ENCODE peak calls at places on chromosomes 6 and 20, in six cellular contexts. One of them, this sample, is unnamed.

GRCh38 chr20:41428285-41428684 is 61.7 kb upstream of the EMILIN3 start:
- DNase-seq in GM12891: no peak
- DNase-seq in K562: peak; percentile 38
- DNase-seq in HepG2: peak; percentile 87
- DNase-seq in GM12878: no peak
- DNase-seq in H1: no peak
- DNase-seq in this sample: no peak

GRCh38 chr20:62361799-62362589 is 5.1 kb downstream of the LAMA5 start:
- DNase-seq in GM12891: no peak
- DNase-seq in K562: no peak
- DNase-seq in GM12878: no peak
- DNase-seq in HepG2: peak; percentile 60
- DNase-seq in H1: peak; percentile 84
- DNase-seq in this sample: no peak

GRCh38 chr6:75151013-75151412 is 54.8 kb downstream of the COL12A1 start:
- DNase-seq in GM12878: no peak
- DNase-seq in HepG2: no peak
- DNase-seq in GM12891: no peak
- DNase-seq in K562: no peak
- DNase-seq in H1: no peak
- DNase-seq in this sample: no peak

GRCh38 chr6:43124481-43124880 is 46.6 kb upstream of the SRF start:
- DNase-seq in H1: no peak
- DNase-seq in K562: no peak
- DNase-seq in GM12891: no peak
- DNase-seq in GM12878: no peak
- DNase-seq in HepG2: no peak
- DNase-seq in this sample: no peak

GRCh38 chr6:106609699-106610098 is 19.6 kb downstream of the RTN4IP1 start:
- DNase-seq in GM12891: no peak
- DNase-seq in HepG2: peak; percentile 52
- DNase-seq in K562: no peak
- DNase-seq in GM12878: no peak
- DNase-seq in H1: no peak
- DNase-seq in this sample: no peak

GRCh38 chr20:58463231-58463630 is 52.0 kb downstream of the APCDD1L start:
- DNase-seq in GM12878: no peak
- DNase-seq in K562: no peak
- DNase-seq in H1: no peak
- DNase-seq in GM12891: no peak
- DNase-seq in HepG2: no peak
- DNase-seq in this sample: no peak

GRCh38 chr6:89562114-89562815 is 76.3 kb downstream of the LYRM2 start:
- DNase-seq in HepG2: no peak
- DNase-seq in K562: no peak
- DNase-seq in H1: no peak
- DNase-seq in GM12891: no peak
- DNase-seq in GM12878: no peak
- DNase-seq in this sample: no peak

GRCh38 chr20:1467355-1468116 is 887 bp upstream of the NSFL1C start:
- DNase-seq in H1: no peak
- DNase-seq in K562: peak; percentile 67
- DNase-seq in GM12891: no peak
- DNase-seq in GM12878: no peak
- DNase-seq in HepG2: peak; percentile 68
- DNase-seq in this sample: no peak

GRCh38 chr20:34299925-34300806 is 3.0 kb downstream of the AHCY start:
- DNase-seq in H1: no peak
- DNase-seq in GM12891: no peak
- DNase-seq in HepG2: peak; percentile 87
- DNase-seq in K562: no peak
- DNase-seq in GM12878: no peak
- DNase-seq in this sample: no peak

GRCh38 chr20:53794529-53795115 is 201.0 kb upstream of the ZNF217 start:
- DNase-seq in GM12891: no peak
- DNase-seq in HepG2: no peak
- DNase-seq in H1: no peak
- DNase-seq in GM12878: no peak
- DNase-seq in K562: no peak
- DNase-seq in this sample: no peak

GRCh38 chr20:53824779-53825178 is 231.1 kb upstream of the ZNF217 start:
- DNase-seq in H1: no peak
- DNase-seq in GM12878: no peak
- DNase-seq in K562: no peak
- DNase-seq in GM12891: no peak
- DNase-seq in HepG2: no peak
- DNase-seq in this sample: no peak

GRCh38 chr20:61448396-61448795 is 196.3 kb downstream of the CDH4 start:
- DNase-seq in HepG2: no peak
- DNase-seq in H1: no peak
- DNase-seq in K562: no peak
- DNase-seq in GM12891: no peak
- DNase-seq in GM12878: no peak
- DNase-seq in this sample: no peak

GRCh38 chr20:10578607-10579006 is 95.2 kb downstream of the JAG1 start:
- DNase-seq in H1: no peak
- DNase-seq in GM12891: no peak
- DNase-seq in K562: no peak
- DNase-seq in GM12878: no peak
- DNase-seq in HepG2: peak; percentile 71
- DNase-seq in this sample: no peak

GRCh38 chr6:37643851-37644672 is 53.6 kb downstream of the MDGA1 start:
- DNase-seq in HepG2: no peak
- DNase-seq in GM12891: no peak
- DNase-seq in H1: no peak
- DNase-seq in K562: peak; percentile 54
- DNase-seq in GM12878: no peak
- DNase-seq in this sample: no peak

GRCh38 chr6:135537782-135538301 is 40.3 kb upstream of the AHI1 start:
- DNase-seq in K562: no peak
- DNase-seq in H1: no peak
- DNase-seq in GM12878: no peak
- DNase-seq in GM12891: no peak
- DNase-seq in HepG2: no peak
- DNase-seq in this sample: no peak

GRCh38 chr6:111691345-111692225 is 85.9 kb upstream of the TRAF3IP2 start:
- DNase-seq in H1: no peak
- DNase-seq in GM12891: no peak
- DNase-seq in K562: no peak
- DNase-seq in HepG2: no peak
- DNase-seq in GM12878: no peak
- DNase-seq in this sample: no peak

GRCh38 chr20:13297105-13297899 is 76.2 kb downstream of the ISM1 start:
- DNase-seq in HepG2: peak; percentile 36
- DNase-seq in H1: no peak
- DNase-seq in GM12891: no peak
- DNase-seq in GM12878: no peak
- DNase-seq in K562: no peak
- DNase-seq in this sample: no peak

GRCh38 chr6:159461266-159461665 is 231.8 kb downstream of the SOD2 start:
- DNase-seq in GM12891: no peak
- DNase-seq in GM12878: no peak
- DNase-seq in HepG2: no peak
- DNase-seq in H1: no peak
- DNase-seq in K562: no peak
- DNase-seq in this sample: no peak

GRCh38 chr6:15475261-15475660 is 187.6 kb downstream of the DTNBP1 start:
- DNase-seq in GM12891: no peak
- DNase-seq in K562: no peak
- DNase-seq in HepG2: no peak
- DNase-seq in H1: no peak
- DNase-seq in GM12878: no peak
- DNase-seq in this sample: no peak

GRCh38 chr6:15475872-15476271 is 187.0 kb downstream of the DTNBP1 start:
- DNase-seq in GM12891: no peak
- DNase-seq in GM12878: no peak
- DNase-seq in H1: no peak
- DNase-seq in HepG2: no peak
- DNase-seq in K562: no peak
- DNase-seq in this sample: no peak

GRCh38 chr6:15477746-15478145 is 185.1 kb downstream of the DTNBP1 start:
- DNase-seq in K562: no peak
- DNase-seq in GM12878: no peak
- DNase-seq in H1: no peak
- DNase-seq in HepG2: no peak
- DNase-seq in GM12891: no peak
- DNase-seq in this sample: no peak

GRCh38 chr6:15474196-15474595 is 188.6 kb downstream of the DTNBP1 start:
- DNase-seq in K562: no peak
- DNase-seq in H1: no peak
- DNase-seq in GM12891: no peak
- DNase-seq in GM12878: no peak
- DNase-seq in HepG2: no peak
- DNase-seq in this sample: no peak

DNA sequence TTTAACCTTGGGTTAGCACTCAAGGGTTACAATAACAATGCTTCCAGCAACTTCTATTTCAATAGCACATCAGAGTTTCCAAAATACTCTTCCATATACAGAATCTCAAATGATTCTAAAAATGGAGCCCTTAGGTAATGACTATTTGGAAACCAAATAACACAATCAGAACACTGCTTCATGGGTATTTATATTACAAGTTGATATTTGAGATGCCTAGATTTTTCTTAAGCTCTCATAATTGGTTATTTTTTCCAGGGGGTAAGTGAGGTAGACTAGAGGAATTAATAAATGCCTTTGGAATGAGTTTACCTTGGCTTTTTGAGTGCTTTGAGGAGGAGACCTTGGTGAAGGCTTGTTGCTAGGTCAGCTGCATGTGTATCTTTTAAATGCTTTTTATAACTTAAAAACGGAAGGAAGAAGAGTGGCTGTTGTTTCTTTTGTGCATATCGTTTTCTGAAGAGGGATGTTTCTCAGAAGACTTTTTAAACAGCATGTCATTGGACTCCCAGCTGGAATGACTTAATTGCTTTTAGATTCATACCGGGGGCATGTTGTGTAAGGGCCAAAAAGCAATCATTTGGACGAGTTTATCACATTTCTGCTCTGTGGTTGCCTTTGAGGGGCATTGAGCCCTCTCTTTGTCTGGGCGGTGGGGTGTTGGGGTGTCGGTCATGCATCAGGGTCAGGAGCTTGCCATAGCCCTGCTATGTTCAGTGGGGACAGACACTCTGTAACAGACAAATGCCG is 186.0 kb downstream of the DTNBP1 start:
- DNase-seq in K562: no peak
- DNase-seq in GM12891: no peak
- DNase-seq in HepG2: no peak
- DNase-seq in H1: no peak
- DNase-seq in GM12878: no peak
- DNase-seq in this sample: no peak
- TF ChIP-seq TAF1 in K562: no peak
- TF ChIP-seq TAF1 in GM12891: no peak
- TF ChIP-seq TAF1 in HepG2: no peak
- TF ChIP-seq TAF1 in H1: no peak
- TF ChIP-seq TAF1 in GM12878: no peak
- TF ChIP-seq TAF1 in this sample: no peak

GRCh38 chr6:98958791-98959190 is 11.0 kb upstream of the FBXL4 start:
- DNase-seq in K562: no peak
- DNase-seq in H1: no peak
- DNase-seq in GM12891: no peak
- DNase-seq in HepG2: no peak
- DNase-seq in GM12878: no peak
- DNase-seq in this sample: no peak

GRCh38 chr6:98957440-98957839 is 9.7 kb upstream of the FBXL4 start:
- DNase-seq in H1: no peak
- DNase-seq in K562: no peak
- DNase-seq in GM12891: no peak
- DNase-seq in GM12878: no peak
- DNase-seq in HepG2: peak; percentile 2
- DNase-seq in this sample: no peak
- TF ChIP-seq POLR2AphosphoS5 in H1: no peak
- TF ChIP-seq POLR2AphosphoS5 in K562: no peak
- TF ChIP-seq POLR2AphosphoS5 in GM12891: no peak
- TF ChIP-seq POLR2AphosphoS5 in GM12878: no peak
- TF ChIP-seq POLR2AphosphoS5 in HepG2: no peak
- TF ChIP-seq POLR2AphosphoS5 in this sample: no peak

DNA sequence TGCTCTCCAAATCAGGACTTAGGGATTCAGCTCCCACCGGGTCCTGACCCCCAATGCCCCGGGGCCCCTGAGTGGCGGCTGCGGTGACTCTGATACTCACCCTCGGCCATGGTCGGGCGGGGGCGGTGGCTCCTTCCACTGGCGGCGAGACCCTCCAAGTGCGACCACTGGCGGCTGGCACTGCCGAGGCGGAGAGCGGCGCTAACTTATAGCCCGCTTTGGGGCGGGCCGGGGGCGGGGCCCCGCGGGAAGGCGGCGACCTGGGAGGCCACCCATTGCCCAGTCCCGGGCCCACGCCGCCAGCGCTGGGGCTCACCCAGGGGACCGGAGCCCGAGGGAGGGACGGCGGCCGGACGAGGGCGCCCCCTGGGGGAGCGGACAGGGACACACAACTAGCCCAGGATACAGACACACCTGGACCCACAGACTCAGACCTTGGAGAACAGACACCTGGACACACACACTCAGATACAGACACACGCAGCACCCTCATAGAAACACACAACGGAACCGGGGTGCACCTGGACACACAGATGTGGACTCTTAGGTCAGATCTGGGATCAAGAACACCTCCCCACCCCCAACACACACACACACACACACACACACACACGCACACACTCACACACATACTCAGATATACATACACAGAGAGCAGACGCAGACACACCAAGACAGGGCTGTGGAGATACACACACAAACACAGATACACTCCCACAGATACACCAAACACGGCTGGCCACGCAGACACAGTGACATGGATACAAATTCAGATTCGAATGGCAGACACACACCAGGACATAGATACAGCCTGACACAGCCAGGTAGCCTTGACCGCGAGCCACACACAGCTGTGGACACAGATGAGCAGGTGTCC is at the start of gene TGM2:
- DNase-seq in H1: no peak
- DNase-seq in K562: peak; percentile 96
- DNase-seq in HepG2: peak; percentile 87
- DNase-seq in GM12878: peak; percentile 32
- DNase-seq in GM12891: peak; percentile 71
- DNase-seq in this sample: peak; percentile 77
- TF ChIP-seq POLR2A in H1: no peak
- TF ChIP-seq POLR2A in K562: no peak
- TF ChIP-seq POLR2A in HepG2: peak; percentile 74
- TF ChIP-seq POLR2A in GM12878: no peak
- TF ChIP-seq POLR2A in GM12891: no peak
- TF ChIP-seq POLR2A in this sample: no peak

GRCh38 chr20:52192296-52193007 is 873 bp upstream of the ZFP64 start:
- DNase-seq in GM12878: peak; percentile 35
- DNase-seq in GM12891: peak; percentile 14
- DNase-seq in K562: peak; percentile 58
- DNase-seq in HepG2: peak; percentile 83
- DNase-seq in H1: no peak
- DNase-seq in this sample: no peak

GRCh38 chr20:52196845-52197244 is 5.3 kb upstream of the ZFP64 start:
- DNase-seq in H1: no peak
- DNase-seq in GM12878: no peak
- DNase-seq in K562: no peak
- DNase-seq in GM12891: no peak
- DNase-seq in HepG2: no peak
- DNase-seq in this sample: no peak

GRCh38 chr20:52193133-52193532 is 1.6 kb upstream of the ZFP64 start:
- DNase-seq in GM12878: no peak
- DNase-seq in GM12891: no peak
- DNase-seq in HepG2: no peak
- DNase-seq in K562: no peak
- DNase-seq in H1: no peak
- DNase-seq in this sample: no peak

GRCh38 chr20:52191436-52192295 is at the start of gene ZFP64:
- DNase-seq in H1: no peak
- DNase-seq in HepG2: peak; percentile 83
- DNase-seq in GM12891: peak; percentile 75
- DNase-seq in GM12878: no peak
- DNase-seq in K562: peak; percentile 73
- DNase-seq in this sample: peak; percentile 75

GRCh38 chr20:52193886-52194545 is 2.4 kb upstream of the ZFP64 start:
- DNase-seq in HepG2: no peak
- DNase-seq in GM12891: no peak
- DNase-seq in K562: no peak
- DNase-seq in GM12878: no peak
- DNase-seq in H1: no peak
- DNase-seq in this sample: no peak
- TF ChIP-seq TAF1 in HepG2: no peak
- TF ChIP-seq TAF1 in GM12891: no peak
- TF ChIP-seq TAF1 in K562: no peak
- TF ChIP-seq TAF1 in GM12878: no peak
- TF ChIP-seq TAF1 in H1: no peak
- TF ChIP-seq TAF1 in this sample: no peak

This sample was measured in GM12892.